ENCODE peak calls at places on chromosome 16, in seven cellular contexts. One of them, this sample, is unnamed.

GRCh38 chr16:48246066-48246465 is 1.3 kb downstream of the ABCC11 start:
- DNase-seq in fibroblast of the aortic adventitia: peak
- DNase-seq in cardiac muscle cell: peak
- DNase-seq in neuronal stem cell: no peak
- DNase-seq in GM23338: no peak
- DNase-seq in HCT116: no peak
- DNase-seq in epithelial cell of esophagus: no peak
- DNase-seq in this sample: no peak

GRCh38 chr16:16169615-16170014 is 53.7 kb downstream of the ABCC6 start:
- DNase-seq in epithelial cell of esophagus: no peak
- DNase-seq in GM23338: no peak
- DNase-seq in neuronal stem cell: no peak
- DNase-seq in cardiac muscle cell: no peak
- DNase-seq in HCT116: no peak
- DNase-seq in fibroblast of the aortic adventitia: no peak
- DNase-seq in this sample: no peak

GRCh38 chr16:86074651-86075487 is 175.9 kb downstream of the IRF8 start:
- DNase-seq in cardiac muscle cell: no peak
- DNase-seq in HCT116: no peak
- DNase-seq in epithelial cell of esophagus: no peak
- DNase-seq in fibroblast of the aortic adventitia: peak
- DNase-seq in neuronal stem cell: peak
- DNase-seq in GM23338: peak
- DNase-seq in this sample: no peak

GRCh38 chr16:57677622-57678369 is 9.7 kb downstream of the ADGRG3 start:
- DNase-seq in neuronal stem cell: no peak
- DNase-seq in epithelial cell of esophagus: peak
- DNase-seq in HCT116: no peak
- DNase-seq in fibroblast of the aortic adventitia: no peak
- DNase-seq in GM23338: no peak
- DNase-seq in cardiac muscle cell: no peak
- DNase-seq in this sample: no peak

GRCh38 chr16:68003031-68003430 is 3.7 kb upstream of the DPEP2 start:
- DNase-seq in fibroblast of the aortic adventitia: peak
- DNase-seq in GM23338: no peak
- DNase-seq in neuronal stem cell: no peak
- DNase-seq in HCT116: no peak
- DNase-seq in epithelial cell of esophagus: no peak
- DNase-seq in cardiac muscle cell: peak
- DNase-seq in this sample: no peak

GRCh38 chr16:48067388-48067787 is 88.4 kb downstream of the ABCC12 start:
- DNase-seq in neuronal stem cell: no peak
- DNase-seq in fibroblast of the aortic adventitia: no peak
- DNase-seq in epithelial cell of esophagus: no peak
- DNase-seq in cardiac muscle cell: no peak
- DNase-seq in GM23338: no peak
- DNase-seq in HCT116: no peak
- DNase-seq in this sample: no peak

GRCh38 chr16:15973460-15973859 is 24.0 kb downstream of the ABCC1 start:
- DNase-seq in GM23338: no peak
- DNase-seq in fibroblast of the aortic adventitia: peak
- DNase-seq in epithelial cell of esophagus: no peak
- DNase-seq in HCT116: no peak
- DNase-seq in cardiac muscle cell: peak
- DNase-seq in neuronal stem cell: no peak
- DNase-seq in this sample: no peak

GRCh38 chr16:65070831-65071230 is 51.0 kb downstream of the CDH11 start:
- DNase-seq in HCT116: no peak
- DNase-seq in epithelial cell of esophagus: peak
- DNase-seq in neuronal stem cell: peak
- DNase-seq in GM23338: peak
- DNase-seq in fibroblast of the aortic adventitia: peak
- DNase-seq in cardiac muscle cell: peak
- DNase-seq in this sample: no peak

GRCh38 chr16:11743308-11744074 is 834 bp upstream of the TXNDC11 start:
- DNase-seq in neuronal stem cell: no peak
- DNase-seq in HCT116: peak
- DNase-seq in GM23338: no peak
- DNase-seq in cardiac muscle cell: peak
- DNase-seq in fibroblast of the aortic adventitia: peak
- DNase-seq in epithelial cell of esophagus: peak
- DNase-seq in this sample: no peak

GRCh38 chr16:84086996-84087395 is 29.7 kb downstream of the MBTPS1 start:
- DNase-seq in epithelial cell of esophagus: no peak
- DNase-seq in fibroblast of the aortic adventitia: no peak
- DNase-seq in HCT116: no peak
- DNase-seq in cardiac muscle cell: no peak
- DNase-seq in neuronal stem cell: no peak
- DNase-seq in GM23338: no peak
- DNase-seq in this sample: no peak

GRCh38 chr16:18953535-18953934 is 27.3 kb upstream of the SMG1 start:
- DNase-seq in GM23338: no peak
- DNase-seq in cardiac muscle cell: no peak
- DNase-seq in epithelial cell of esophagus: no peak
- DNase-seq in fibroblast of the aortic adventitia: no peak
- DNase-seq in HCT116: no peak
- DNase-seq in neuronal stem cell: no peak
- DNase-seq in this sample: no peak

DNA sequence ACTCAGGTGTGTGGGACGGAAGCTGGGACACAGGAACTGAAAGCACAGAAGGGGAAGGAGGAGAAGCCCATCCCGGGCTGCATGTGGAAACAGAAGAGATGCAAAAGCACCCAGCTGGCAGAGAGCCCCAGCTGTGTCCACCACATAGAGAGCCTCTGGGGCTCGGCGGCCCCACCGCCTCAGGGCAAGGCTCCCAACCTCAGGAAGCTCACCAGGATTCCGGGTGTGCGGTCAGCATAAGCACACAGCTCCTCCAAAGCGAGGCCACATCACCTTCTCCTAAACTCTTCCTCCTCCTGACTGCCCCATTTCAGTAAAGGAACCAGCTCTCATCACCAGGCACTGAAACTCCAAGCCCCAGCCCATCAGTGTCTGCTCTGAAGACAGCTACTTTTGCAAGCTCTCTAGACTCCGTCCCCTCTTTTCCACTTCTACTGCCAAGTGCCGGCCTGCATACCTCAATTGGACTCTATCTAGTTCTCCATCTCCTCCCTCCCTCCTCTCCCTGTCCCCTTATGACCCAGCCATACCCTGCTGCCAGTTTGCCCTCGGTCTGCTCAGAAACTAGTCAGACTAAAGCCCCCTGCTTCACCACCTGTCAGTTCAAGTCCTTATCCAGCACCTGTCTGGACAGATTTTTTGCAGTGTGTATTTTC is 6.0 kb downstream of the ST3GAL2 start:
- DNase-seq in epithelial cell of esophagus: no peak
- DNase-seq in cardiac muscle cell: peak
- DNase-seq in HCT116: no peak
- DNase-seq in GM23338: no peak
- DNase-seq in fibroblast of the aortic adventitia: peak
- DNase-seq in neuronal stem cell: no peak
- DNase-seq in this sample: no peak
- H3K4me3 ChIP-seq in epithelial cell of esophagus: no peak
- H3K4me3 ChIP-seq in cardiac muscle cell: no peak
- H3K4me3 ChIP-seq in HCT116: no peak
- H3K4me3 ChIP-seq in GM23338: no peak
- H3K4me3 ChIP-seq in fibroblast of the aortic adventitia: no peak
- H3K4me3 ChIP-seq in neuronal stem cell: no peak
- H3K4me3 ChIP-seq in this sample: no peak

GRCh38 chr16:89140981-89141883 is 30.3 kb upstream of the CDH15 start:
- DNase-seq in HCT116: no peak
- DNase-seq in fibroblast of the aortic adventitia: no peak
- DNase-seq in GM23338: no peak
- DNase-seq in epithelial cell of esophagus: no peak
- DNase-seq in cardiac muscle cell: no peak
- DNase-seq in neuronal stem cell: no peak
- DNase-seq in this sample: no peak
- H3K4me3 ChIP-seq in HCT116: no peak
- H3K4me3 ChIP-seq in fibroblast of the aortic adventitia: no peak
- H3K4me3 ChIP-seq in GM23338: no peak
- H3K4me3 ChIP-seq in epithelial cell of esophagus: no peak
- H3K4me3 ChIP-seq in cardiac muscle cell: no peak
- H3K4me3 ChIP-seq in neuronal stem cell: no peak
- H3K4me3 ChIP-seq in this sample: no peak

GRCh38 chr16:49747654-49748053 is 108.3 kb downstream of the ZNF423 start:
- DNase-seq in HCT116: no peak
- DNase-seq in fibroblast of the aortic adventitia: no peak
- DNase-seq in neuronal stem cell: no peak
- DNase-seq in GM23338: no peak
- DNase-seq in epithelial cell of esophagus: no peak
- DNase-seq in cardiac muscle cell: no peak
- DNase-seq in this sample: no peak
- H3K4me3 ChIP-seq in HCT116: no peak
- H3K4me3 ChIP-seq in fibroblast of the aortic adventitia: no peak
- H3K4me3 ChIP-seq in neuronal stem cell: no peak
- H3K4me3 ChIP-seq in GM23338: no peak
- H3K4me3 ChIP-seq in epithelial cell of esophagus: no peak
- H3K4me3 ChIP-seq in cardiac muscle cell: no peak
- H3K4me3 ChIP-seq in this sample: no peak

GRCh38 chr16:53964145-53964544 is 260.2 kb downstream of the FTO start:
- DNase-seq in cardiac muscle cell: no peak
- DNase-seq in epithelial cell of esophagus: no peak
- DNase-seq in neuronal stem cell: no peak
- DNase-seq in fibroblast of the aortic adventitia: no peak
- DNase-seq in GM23338: no peak
- DNase-seq in HCT116: no peak
- DNase-seq in this sample: no peak

GRCh38 chr16:53958481-53958880 is 254.5 kb downstream of the FTO start:
- DNase-seq in cardiac muscle cell: no peak
- DNase-seq in GM23338: no peak
- DNase-seq in fibroblast of the aortic adventitia: no peak
- DNase-seq in epithelial cell of esophagus: no peak
- DNase-seq in neuronal stem cell: no peak
- DNase-seq in HCT116: no peak
- DNase-seq in this sample: no peak

GRCh38 chr16:53962041-53962440 is 258.1 kb downstream of the FTO start:
- DNase-seq in neuronal stem cell: no peak
- DNase-seq in HCT116: no peak
- DNase-seq in GM23338: no peak
- DNase-seq in cardiac muscle cell: no peak
- DNase-seq in epithelial cell of esophagus: no peak
- DNase-seq in fibroblast of the aortic adventitia: no peak
- DNase-seq in this sample: no peak

GRCh38 chr16:53960954-53961616 is 257.1 kb downstream of the FTO start:
- DNase-seq in fibroblast of the aortic adventitia: no peak
- DNase-seq in neuronal stem cell: no peak
- DNase-seq in HCT116: no peak
- DNase-seq in epithelial cell of esophagus: peak
- DNase-seq in cardiac muscle cell: no peak
- DNase-seq in GM23338: no peak
- DNase-seq in this sample: no peak

GRCh38 chr16:53960050-53960812 is 256.3 kb downstream of the FTO start:
- DNase-seq in GM23338: no peak
- DNase-seq in neuronal stem cell: no peak
- DNase-seq in cardiac muscle cell: no peak
- DNase-seq in fibroblast of the aortic adventitia: no peak
- DNase-seq in epithelial cell of esophagus: no peak
- DNase-seq in HCT116: no peak
- DNase-seq in this sample: no peak
- H3K4me3 ChIP-seq in GM23338: no peak
- H3K4me3 ChIP-seq in neuronal stem cell: no peak
- H3K4me3 ChIP-seq in cardiac muscle cell: no peak
- H3K4me3 ChIP-seq in fibroblast of the aortic adventitia: no peak
- H3K4me3 ChIP-seq in epithelial cell of esophagus: no peak
- H3K4me3 ChIP-seq in HCT116: no peak
- H3K4me3 ChIP-seq in this sample: no peak

GRCh38 chr16:10312023-10312422 is 73.8 kb upstream of the ATF7IP2 start:
- DNase-seq in epithelial cell of esophagus: no peak
- DNase-seq in cardiac muscle cell: no peak
- DNase-seq in GM23338: no peak
- DNase-seq in fibroblast of the aortic adventitia: no peak
- DNase-seq in neuronal stem cell: no peak
- DNase-seq in HCT116: no peak
- DNase-seq in this sample: no peak
- H3K4me3 ChIP-seq in epithelial cell of esophagus: no peak
- H3K4me3 ChIP-seq in cardiac muscle cell: no peak
- H3K4me3 ChIP-seq in GM23338: no peak
- H3K4me3 ChIP-seq in fibroblast of the aortic adventitia: no peak
- H3K4me3 ChIP-seq in neuronal stem cell: no peak
- H3K4me3 ChIP-seq in HCT116: no peak
- H3K4me3 ChIP-seq in this sample: no peak